ENCODE peak calls at places on chromosomes 12 and 14, in eight cellular contexts. One of them, this sample, is unnamed.

GRCh38 chr12:70853326-70853725 is 67.2 kb downstream of the PTPRR start:
- DNase-seq in HCT116: no peak
- DNase-seq in endothelial cell of umbilical vein: no peak
- DNase-seq in A549: no peak
- DNase-seq in GM12878: no peak
- DNase-seq in HepG2: peak
- DNase-seq in K562: no peak
- DNase-seq in H1: no peak
- DNase-seq in this sample: peak

GRCh38 chr14:69553221-69553620 is 21.4 kb downstream of the CCDC177 start:
- DNase-seq in HCT116: no peak
- DNase-seq in endothelial cell of umbilical vein: no peak
- DNase-seq in A549: no peak
- DNase-seq in GM12878: no peak
- DNase-seq in HepG2: no peak
- DNase-seq in K562: no peak
- DNase-seq in H1: no peak
- DNase-seq in this sample: peak

GRCh38 chr12:117501470-117501869 is 140.0 kb upstream of the NOS1 start:
- DNase-seq in HCT116: no peak
- DNase-seq in endothelial cell of umbilical vein: no peak
- DNase-seq in A549: no peak
- DNase-seq in GM12878: no peak
- DNase-seq in HepG2: peak
- DNase-seq in K562: no peak
- DNase-seq in H1: no peak
- DNase-seq in this sample: peak

GRCh38 chr12:3600039-3600720 is 109.2 kb downstream of the PRMT8 start:
- DNase-seq in HCT116: no peak
- DNase-seq in endothelial cell of umbilical vein: no peak
- DNase-seq in A549: no peak
- DNase-seq in GM12878: no peak
- DNase-seq in HepG2: no peak
- DNase-seq in K562: peak
- DNase-seq in H1: no peak
- DNase-seq in this sample: no peak

GRCh38 chr12:106837782-106838181 is 63.3 kb downstream of the RIC8B start:
- DNase-seq in HCT116: no peak
- DNase-seq in endothelial cell of umbilical vein: no peak
- DNase-seq in A549: no peak
- DNase-seq in GM12878: no peak
- DNase-seq in HepG2: no peak
- DNase-seq in K562: no peak
- DNase-seq in H1: no peak
- DNase-seq in this sample: no peak

GRCh38 chr12:109113661-109114321 is 2.6 kb upstream of the ACACB start:
- DNase-seq in HCT116: no peak
- DNase-seq in endothelial cell of umbilical vein: no peak
- DNase-seq in A549: no peak
- DNase-seq in GM12878: no peak
- DNase-seq in HepG2: peak
- DNase-seq in K562: no peak
- DNase-seq in H1: no peak
- DNase-seq in this sample: peak

GRCh38 chr12:132109741-132110140 is 34.4 kb downstream of the DDX51 start:
- DNase-seq in HCT116: no peak
- DNase-seq in endothelial cell of umbilical vein: peak
- DNase-seq in A549: no peak
- DNase-seq in GM12878: no peak
- DNase-seq in HepG2: no peak
- DNase-seq in K562: no peak
- DNase-seq in H1: no peak
- DNase-seq in this sample: no peak

GRCh38 chr14:65131176-65131765 is 29.0 kb upstream of the MAX start:
- DNase-seq in HCT116: peak
- DNase-seq in endothelial cell of umbilical vein: no peak
- DNase-seq in A549: no peak
- DNase-seq in GM12878: no peak
- DNase-seq in HepG2: no peak
- DNase-seq in K562: no peak
- DNase-seq in H1: no peak
- DNase-seq in this sample: peak

GRCh38 chr12:49088190-49088931 is 6.2 kb downstream of the DHH start:
- DNase-seq in HCT116: peak
- DNase-seq in endothelial cell of umbilical vein: peak
- DNase-seq in A549: peak
- DNase-seq in GM12878: peak
- DNase-seq in HepG2: peak
- DNase-seq in K562: peak
- DNase-seq in H1: peak
- DNase-seq in this sample: peak

GRCh38 chr14:106044949-106045596 is 518.7 kb downstream of the TMEM121 start:
- DNase-seq in HCT116: peak
- DNase-seq in endothelial cell of umbilical vein: no peak
- DNase-seq in A549: peak
- DNase-seq in GM12878: no peak
- DNase-seq in HepG2: peak
- DNase-seq in K562: peak
- DNase-seq in H1: peak
- DNase-seq in this sample: peak
- TF ChIP-seq CTCF in HCT116: peak
- TF ChIP-seq CTCF in endothelial cell of umbilical vein: no peak
- TF ChIP-seq CTCF in A549: peak
- TF ChIP-seq CTCF in GM12878: no peak
- TF ChIP-seq CTCF in HepG2: peak
- TF ChIP-seq CTCF in K562: peak
- TF ChIP-seq CTCF in H1: peak
- TF ChIP-seq CTCF in this sample: peak

DNA sequence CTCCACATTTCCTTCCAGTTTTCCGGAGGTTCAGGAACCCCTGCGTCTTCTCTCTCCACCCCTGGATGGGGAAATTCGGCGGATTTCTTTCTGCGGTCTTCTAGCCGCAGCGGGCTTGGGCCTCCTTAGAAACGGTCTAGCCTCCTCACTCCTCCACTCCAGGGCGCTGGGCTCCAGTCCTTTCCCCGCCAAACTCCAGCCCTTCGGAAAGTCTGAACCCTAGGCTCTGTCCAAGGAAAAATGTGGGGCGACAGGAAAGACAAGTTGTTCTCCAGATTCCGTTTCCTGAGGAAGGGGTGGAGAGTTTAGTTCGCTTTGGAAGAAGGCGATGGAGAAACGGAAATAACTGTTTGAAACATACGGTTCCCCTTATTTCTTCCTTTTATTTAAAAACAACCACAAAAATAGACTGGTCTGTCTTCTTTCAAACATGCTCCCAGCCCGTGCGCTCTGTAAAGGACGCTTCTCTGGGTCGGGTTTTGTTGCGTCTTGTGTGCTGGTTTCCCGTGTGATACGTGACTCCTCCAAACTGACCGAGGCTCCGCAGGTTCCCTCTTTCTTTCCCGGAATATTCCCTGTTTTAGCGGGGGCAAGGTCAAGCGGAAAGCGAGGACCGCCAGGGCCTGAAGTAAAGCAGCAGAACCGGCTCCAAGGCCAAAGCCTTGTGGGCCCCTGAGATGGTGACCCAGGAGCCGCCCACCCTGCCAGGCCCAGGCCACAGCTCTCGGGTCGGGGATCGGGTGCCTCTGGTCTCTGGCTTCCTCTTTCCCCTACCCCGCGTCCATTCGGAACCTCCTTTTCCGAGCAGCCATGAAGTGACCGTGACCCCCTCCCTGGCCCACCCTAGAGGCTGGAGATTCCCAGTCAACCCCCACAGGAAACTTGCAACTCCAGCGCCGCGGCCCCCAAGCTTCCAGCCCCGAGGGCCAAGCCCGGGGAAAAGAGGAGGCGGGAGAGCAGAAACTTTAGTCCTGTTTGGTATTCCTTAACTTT is 1.1 kb upstream of the HOXC10 start:
- DNase-seq in HCT116: no peak
- DNase-seq in endothelial cell of umbilical vein: no peak
- DNase-seq in A549: no peak
- DNase-seq in GM12878: no peak
- DNase-seq in HepG2: no peak
- DNase-seq in K562: no peak
- DNase-seq in H1: no peak
- DNase-seq in this sample: peak
- H3K4me3 ChIP-seq in HCT116: no peak
- H3K4me3 ChIP-seq in endothelial cell of umbilical vein: no peak
- H3K4me3 ChIP-seq in A549: peak
- H3K4me3 ChIP-seq in GM12878: no peak
- H3K4me3 ChIP-seq in HepG2: no peak
- H3K4me3 ChIP-seq in K562: no peak
- H3K4me3 ChIP-seq in H1: no peak
- H3K4me3 ChIP-seq in this sample: peak

GRCh38 chr12:25783566-25783965 is 174.9 kb upstream of the RASSF8 start:
- DNase-seq in HCT116: no peak
- DNase-seq in endothelial cell of umbilical vein: no peak
- DNase-seq in A549: no peak
- DNase-seq in GM12878: no peak
- DNase-seq in HepG2: peak
- DNase-seq in K562: no peak
- DNase-seq in H1: no peak
- DNase-seq in this sample: no peak

GRCh38 chr12:25785164-25785563 is 173.3 kb upstream of the RASSF8 start:
- DNase-seq in HCT116: no peak
- DNase-seq in endothelial cell of umbilical vein: peak
- DNase-seq in A549: no peak
- DNase-seq in GM12878: no peak
- DNase-seq in HepG2: no peak
- DNase-seq in K562: no peak
- DNase-seq in H1: no peak
- DNase-seq in this sample: no peak

GRCh38 chr12:25775968-25776367 is 182.5 kb upstream of the RASSF8 start:
- DNase-seq in HCT116: no peak
- DNase-seq in endothelial cell of umbilical vein: peak
- DNase-seq in A549: no peak
- DNase-seq in GM12878: no peak
- DNase-seq in HepG2: no peak
- DNase-seq in K562: no peak
- DNase-seq in H1: no peak
- DNase-seq in this sample: peak

GRCh38 chr12:25784669-25785068 is 173.8 kb upstream of the RASSF8 start:
- DNase-seq in HCT116: no peak
- DNase-seq in endothelial cell of umbilical vein: no peak
- DNase-seq in A549: no peak
- DNase-seq in GM12878: no peak
- DNase-seq in HepG2: no peak
- DNase-seq in K562: no peak
- DNase-seq in H1: no peak
- DNase-seq in this sample: no peak

DNA sequence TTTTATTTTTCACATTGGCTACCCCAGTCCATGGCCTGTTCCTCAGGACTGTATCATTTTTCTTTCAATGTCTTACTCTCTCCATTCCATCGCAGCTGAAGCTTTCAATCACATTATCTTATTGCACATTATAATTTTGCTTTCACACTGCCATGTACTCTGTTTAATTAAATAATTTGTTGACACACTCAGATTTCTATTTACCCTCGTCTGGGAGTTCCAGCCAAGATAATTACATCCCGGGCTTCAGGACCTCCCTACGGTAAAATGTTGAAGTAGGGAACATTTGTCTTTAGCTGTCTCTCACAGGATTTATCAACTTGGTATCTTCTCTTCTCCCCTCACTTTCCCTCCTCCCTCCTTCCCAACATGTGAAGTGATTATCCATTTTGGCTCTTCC is 177.3 kb upstream of the RASSF8 start:
- DNase-seq in HCT116: no peak
- DNase-seq in endothelial cell of umbilical vein: no peak
- DNase-seq in A549: no peak
- DNase-seq in GM12878: no peak
- DNase-seq in HepG2: no peak
- DNase-seq in K562: no peak
- DNase-seq in H1: no peak
- DNase-seq in this sample: no peak
- TF ChIP-seq MAX in HCT116: no peak
- TF ChIP-seq MAX in endothelial cell of umbilical vein: no peak
- TF ChIP-seq MAX in A549: no peak
- TF ChIP-seq MAX in GM12878: no peak
- TF ChIP-seq MAX in HepG2: no peak
- TF ChIP-seq MAX in K562: no peak
- TF ChIP-seq MAX in H1: no peak
- TF ChIP-seq MAX in this sample: no peak

GRCh38 chr14:104813286-104813685 is 12.4 kb downstream of the ZBTB42 start:
- DNase-seq in HCT116: no peak
- DNase-seq in endothelial cell of umbilical vein: no peak
- DNase-seq in A549: no peak
- DNase-seq in GM12878: no peak
- DNase-seq in HepG2: no peak
- DNase-seq in K562: no peak
- DNase-seq in H1: no peak
- DNase-seq in this sample: no peak

GRCh38 chr14:104806625-104807465 is 5.9 kb downstream of the ZBTB42 start:
- DNase-seq in HCT116: no peak
- DNase-seq in endothelial cell of umbilical vein: no peak
- DNase-seq in A549: no peak
- DNase-seq in GM12878: no peak
- DNase-seq in HepG2: no peak
- DNase-seq in K562: no peak
- DNase-seq in H1: no peak
- DNase-seq in this sample: no peak

GRCh38 chr14:104805941-104806624 is 5.2 kb downstream of the ZBTB42 start:
- DNase-seq in HCT116: no peak
- DNase-seq in endothelial cell of umbilical vein: no peak
- DNase-seq in A549: no peak
- DNase-seq in GM12878: no peak
- DNase-seq in HepG2: no peak
- DNase-seq in K562: no peak
- DNase-seq in H1: no peak
- DNase-seq in this sample: peak

GRCh38 chr14:104808456-104808855 is 7.6 kb downstream of the ZBTB42 start:
- DNase-seq in HCT116: no peak
- DNase-seq in endothelial cell of umbilical vein: no peak
- DNase-seq in A549: no peak
- DNase-seq in GM12878: no peak
- DNase-seq in HepG2: no peak
- DNase-seq in K562: no peak
- DNase-seq in H1: no peak
- DNase-seq in this sample: no peak

GRCh38 chr14:104810316-104810715 is 9.4 kb downstream of the ZBTB42 start:
- DNase-seq in HCT116: no peak
- DNase-seq in endothelial cell of umbilical vein: no peak
- DNase-seq in A549: no peak
- DNase-seq in GM12878: no peak
- DNase-seq in HepG2: no peak
- DNase-seq in K562: no peak
- DNase-seq in H1: no peak
- DNase-seq in this sample: no peak
- TF ChIP-seq CTCF in HCT116: no peak
- TF ChIP-seq CTCF in endothelial cell of umbilical vein: no peak
- TF ChIP-seq CTCF in A549: no peak
- TF ChIP-seq CTCF in GM12878: no peak
- TF ChIP-seq CTCF in HepG2: no peak
- TF ChIP-seq CTCF in K562: no peak
- TF ChIP-seq CTCF in H1: no peak
- TF ChIP-seq CTCF in this sample: no peak